ENCODE peak calls at places on chromosome 1, in four cellular contexts. J, Z, M and D are unnamed samples.

GRCh38 chr1:43405219-43405875 is 15.6 kb downstream of the SZT2 start:
- DNase-seq in J (no peak), Z (no peak), M (no peak), D (no peak)

GRCh38 chr1:225253784-225254183 is 174.1 kb downstream of the LBR start:
- DNase-seq in Z (no peak), J (no peak), M (no peak), D (no peak)

GRCh38 chr1:41840592-41841246 is 78.0 kb downstream of the HIVEP3 start:
- DNase-seq in Z (no peak), J (peak), M (peak), D (no peak)

GRCh38 chr1:12424793-12425192 is 193.2 kb downstream of the DHRS3 start:
- DNase-seq in Z (no peak), M (no peak), J (no peak), D (no peak)

GRCh38 chr1:30318864-30319718 is 404.3 kb downstream of the MATN1 start:
- DNase-seq in Z (no peak), J (no peak), M (no peak), D (peak)

GRCh38 chr1:156124557-156125483 is 10.3 kb downstream of the LMNA start:
- DNase-seq in M (no peak), Z (no peak), J (peak), D (no peak)

GRCh38 chr1:72281637-72282270 is 585 bp downstream of the NEGR1 start:
- DNase-seq in J (no peak), M (peak), Z (no peak), D (no peak)

GRCh38 chr1:115461526-115461925 is 123.5 kb upstream of the NGF start:
- DNase-seq in J (no peak), M (no peak), Z (no peak), D (no peak)

GRCh38 chr1:34970220-34970735 is 14.9 kb downstream of the TMEM35B start:
- DNase-seq in M (no peak), Z (no peak), J (no peak), D (no peak)

GRCh38 chr1:160874935-160875334 is 10.0 kb downstream of the ITLN1 start:
- DNase-seq in M (no peak), J (no peak), Z (no peak), D (no peak)

GRCh38 chr1:160879056-160879455 is 5.9 kb downstream of the ITLN1 start:
- DNase-seq in Z (no peak), M (no peak), J (no peak), D (no peak)

GRCh38 chr1:160876311-160876710 is 8.7 kb downstream of the ITLN1 start:
- DNase-seq in M (no peak), Z (no peak), J (no peak), D (no peak)

GRCh38 chr1:160877221-160877620 is 7.8 kb downstream of the ITLN1 start:
- DNase-seq in Z (no peak), M (no peak), J (no peak), D (no peak)
- TF ChIP-seq CTCF in Z (no peak), M (no peak), J (no peak), D (no peak)

DNA sequence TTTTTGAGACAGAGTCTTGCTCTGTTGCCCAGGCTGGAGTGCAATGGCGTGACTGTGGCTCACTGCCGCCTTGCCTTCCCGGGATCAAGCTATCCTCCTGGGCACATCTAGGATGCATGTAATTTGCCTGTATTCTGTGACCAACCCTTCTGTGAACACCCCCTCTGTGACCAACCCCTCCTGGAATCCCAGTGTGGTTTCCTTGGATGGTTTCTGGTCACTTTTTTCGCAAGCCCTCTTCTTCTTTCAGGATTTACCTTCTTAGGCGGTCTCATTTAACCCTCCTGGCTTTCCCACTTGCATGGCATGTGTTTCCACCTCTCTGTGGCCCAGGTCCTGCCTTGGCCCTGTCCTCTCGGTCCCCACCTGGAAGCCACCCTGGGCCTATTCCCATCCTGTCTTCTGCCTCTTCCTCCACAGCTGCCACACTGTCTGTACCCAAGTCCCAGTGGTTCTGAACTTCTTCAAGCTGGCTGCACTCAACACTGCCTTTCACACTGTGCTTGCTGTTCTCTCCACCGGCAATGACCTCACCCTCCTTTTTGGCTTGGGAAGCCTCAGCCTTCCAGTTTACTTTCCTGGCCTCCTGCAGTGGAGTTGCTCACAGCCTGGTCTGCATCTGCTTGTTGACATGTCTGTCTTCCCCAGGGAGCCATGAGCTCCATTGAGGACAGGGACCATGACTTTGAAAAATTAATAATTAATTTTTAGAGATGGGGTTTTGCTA is 57.0 kb downstream of the DISC1 start:
- DNase-seq in Z (no peak), M (no peak), J (no peak), D (no peak)
- H3K27ac ChIP-seq in Z (peak), M (no peak), J (peak), D (peak)

GRCh38 chr1:26358411-26359384 is 4.8 kb upstream of the CRYBG2 start:
- DNase-seq in Z (no peak), M (no peak), J (no peak), D (peak)
- TF ChIP-seq POLR2A in Z (no peak), M (no peak), J (no peak), D (no peak)

GRCh38 chr1:201020647-201021332 is 2.7 kb downstream of the KIF21B start:
- DNase-seq in Z (no peak), J (no peak), M (no peak), D (no peak)
- TF ChIP-seq CTCF in Z (no peak), J (no peak), M (peak), D (no peak)

DNA sequence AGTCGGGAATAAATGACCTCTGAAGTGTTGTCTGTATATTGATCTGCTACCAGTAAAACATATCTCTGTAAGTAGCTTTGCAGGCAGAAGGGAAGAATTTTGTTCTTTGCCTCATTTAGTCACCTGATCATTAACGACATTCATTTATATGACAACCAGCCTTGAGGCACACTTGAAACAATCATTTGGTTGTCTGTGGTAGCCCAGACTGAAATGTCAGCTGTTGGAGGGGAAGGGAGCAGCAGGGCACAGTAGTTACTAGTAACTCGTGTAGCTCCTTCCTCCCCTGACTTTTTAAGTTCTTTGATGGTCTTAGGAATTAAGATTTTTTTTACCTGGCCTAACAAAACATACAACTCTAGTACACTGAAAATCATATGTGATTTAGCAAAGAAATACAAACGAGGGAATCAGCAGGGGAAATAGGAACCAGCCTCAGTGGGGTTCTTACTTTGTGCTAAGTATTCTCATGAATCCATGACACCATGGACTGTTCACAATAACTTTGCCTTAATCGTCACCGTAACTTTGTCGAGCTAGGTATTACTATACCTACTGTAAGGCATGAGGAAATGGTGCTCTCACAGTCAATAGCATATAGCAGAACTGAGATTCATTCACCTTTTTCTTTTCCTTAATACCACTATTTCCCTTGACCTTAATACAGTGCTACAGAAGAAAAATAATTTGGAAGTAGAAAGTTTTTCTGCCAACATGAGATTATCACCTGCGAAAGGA is 6.4 kb downstream of the IL12RB2 start:
- DNase-seq in M (no peak), J (no peak), Z (no peak), D (no peak)
- H3K27ac ChIP-seq in M (no peak), J (no peak), Z (no peak), D (no peak)